ENCODE peak calls at places on chromosomes 1 and 21, in five cellular contexts. H is mesenchymal stem cell, T is H9, R is H1, P is trophoblast cell. A is an unnamed sample. For H3K79me1, the result is how much of the 10 kb centered on the place peaks cover.

GRCh38 chr21:19022978-19023377 is 619.4 kb upstream of the TMPRSS15 start:
- DNase-seq in H (no peak), T (no peak), R (no peak), P (no peak), A (no peak)

GRCh38 chr1:50332941-50333594 is 90.2 kb downstream of the DMRTA2 start:
- DNase-seq in H (peak), T (peak), R (peak), P (peak), A (peak)

GRCh38 chr1:215360021-215360420 is 207.1 kb upstream of the KCTD3 start:
- DNase-seq in H (no peak), T (no peak), R (no peak), P (no peak), A (no peak)

GRCh38 chr1:68188644-68189340 is 43.5 kb downstream of the WLS start:
- DNase-seq in H (peak), T (no peak), R (no peak), P (peak), A (no peak)

GRCh38 chr1:248858096-248858890 is 592 bp downstream of the ZNF692 start:
- DNase-seq in H (peak), T (peak), R (peak), P (peak), A (peak)

GRCh38 chr1:208213786-208214185 is 30.4 kb downstream of the PLXNA2 start:
- DNase-seq in H (no peak), T (no peak), R (no peak), P (no peak), A (no peak)

GRCh38 chr1:12339861-12340557 is 110.2 kb downstream of the VPS13D start:
- DNase-seq in H (no peak), T (no peak), R (no peak), P (no peak), A (no peak)

GRCh38 chr1:43783671-43784205 is 76.4 kb downstream of the ST3GAL3 start:
- DNase-seq in H (peak), T (no peak), R (no peak), P (peak), A (no peak)

GRCh38 chr1:150257624-150258274 is at the start of gene CA14:
- DNase-seq in H (peak), T (peak), R (peak), P (no peak), A (peak)

GRCh38 chr1:199685369-199685768 is 342.1 kb upstream of the NR5A2 start:
- DNase-seq in H (peak), T (no peak), R (no peak), P (peak), A (no peak)

GRCh38 chr1:72845342-72845741 is 563.0 kb upstream of the NEGR1 start:
- DNase-seq in H (peak), T (peak), R (no peak), P (peak), A (no peak)

GRCh38 chr1:183303901-183304300 is 114.3 kb downstream of the NMNAT2 start:
- DNase-seq in H (peak), T (no peak), R (no peak), P (peak), A (no peak)

GRCh38 chr1:201181726-201182125 is 8.9 kb upstream of the IGFN1 start:
- DNase-seq in H (no peak), T (no peak), R (no peak), P (no peak), A (no peak)

GRCh38 chr21:41671859-41672542 is 94.9 kb downstream of the RIPK4 start:
- DNase-seq in H (no peak), T (no peak), R (no peak), P (no peak), A (no peak)

GRCh38 chr1:113913887-113914664 is 8.9 kb downstream of the DCLRE1B start:
- DNase-seq in H (no peak), T (no peak), R (no peak), P (no peak), A (no peak)

DNA sequence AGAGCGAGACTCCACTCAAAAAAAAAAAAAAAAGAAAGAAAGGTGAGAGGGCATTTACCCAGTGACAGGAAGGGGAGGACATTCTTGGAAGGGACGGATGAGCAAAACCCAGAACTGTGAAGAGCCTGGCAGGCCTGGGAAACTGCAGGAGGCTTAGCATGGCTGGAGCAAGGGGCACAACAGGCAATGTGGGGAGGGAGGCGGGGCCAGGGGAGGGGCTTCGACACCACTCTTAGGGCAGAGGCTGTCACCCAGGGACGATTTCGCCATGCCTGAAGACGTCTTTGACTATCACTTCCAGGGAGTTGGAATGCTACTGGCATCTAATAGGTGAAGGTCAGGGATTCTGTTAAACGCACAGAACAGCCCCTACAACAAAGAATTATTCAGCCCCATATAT is 184.0 kb downstream of the HUNK start:
- DNase-seq in H (no peak), T (peak), R (no peak), P (peak), A (no peak)
- H3K79me1 ChIP-seq in H (under half), T (under half), R (under half), P (under half), A (under half)

GRCh38 chr1:36322085-36322785 is 1.2 kb downstream of the EVA1B start:
- DNase-seq in H (peak), T (peak), R (peak), P (no peak), A (no peak)
- H3K23ac ChIP-seq in H (peak), T (no peak), R (no peak), P (no peak), A (peak)

DNA sequence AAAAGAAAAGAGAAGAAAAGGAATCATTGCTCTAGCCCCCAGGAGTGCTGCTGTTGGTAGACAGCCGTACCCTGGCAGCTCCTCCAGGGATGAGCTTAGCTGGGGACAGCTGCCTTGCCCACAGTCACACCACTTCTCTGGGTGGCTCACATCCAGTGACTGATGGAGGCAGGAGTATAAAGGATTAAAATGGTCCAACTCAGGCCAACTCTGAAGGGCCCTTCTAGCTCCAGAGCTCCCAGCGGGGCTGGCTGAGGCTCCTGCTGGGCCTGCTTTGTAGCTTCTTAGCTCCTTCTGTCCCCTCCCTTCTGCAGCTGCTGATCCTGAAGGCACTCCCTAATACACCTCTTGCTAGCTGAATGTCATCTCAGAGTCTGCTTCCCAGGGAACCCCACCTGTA is 4.4 kb downstream of the CITED4 start:
- DNase-seq in H (no peak), T (no peak), R (no peak), P (no peak), A (no peak)
- H2BK12ac ChIP-seq in H (no peak), T (no peak), R (no peak), P (no peak), A (no peak)

GRCh38 chr1:1799716-1800115 is 21.4 kb upstream of the NADK start:
- DNase-seq in H (no peak), T (no peak), R (no peak), P (no peak), A (no peak)

GRCh38 chr1:1797731-1798341 is 19.6 kb upstream of the NADK start:
- DNase-seq in H (no peak), T (no peak), R (no peak), P (no peak), A (no peak)

GRCh38 chr1:1794999-1795398 is 16.7 kb upstream of the NADK start:
- DNase-seq in H (no peak), T (peak), R (no peak), P (no peak), A (no peak)

GRCh38 chr1:1793481-1794244 is 15.4 kb upstream of the NADK start:
- DNase-seq in H (no peak), T (no peak), R (no peak), P (no peak), A (no peak)

GRCh38 chr1:1796466-1796865 is 18.2 kb upstream of the NADK start:
- DNase-seq in H (no peak), T (no peak), R (no peak), P (no peak), A (no peak)
- H3K79me1 ChIP-seq in H (under half), T (under half), R (under half), P (under half), A (under half)

DNA sequence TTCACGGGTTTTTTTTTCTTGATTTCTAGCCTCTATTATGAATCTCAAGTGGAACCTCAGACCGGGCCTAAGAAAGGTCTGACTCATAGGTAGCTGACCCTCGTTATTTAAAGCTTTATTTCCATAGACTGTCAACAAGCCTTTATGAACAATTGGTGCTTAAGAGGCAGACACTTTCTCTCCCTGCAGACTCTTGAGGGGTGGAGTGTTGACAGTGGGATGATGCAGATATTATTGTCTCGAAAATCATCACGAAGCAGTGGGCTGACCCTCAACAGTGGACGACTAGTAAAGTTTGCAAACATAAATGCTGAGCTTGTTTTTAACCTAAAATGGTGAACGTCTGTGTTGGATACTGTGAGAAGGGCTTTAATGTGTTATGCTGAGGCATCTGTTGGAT is 1.8 kb downstream of the SFT2D2 start:
- DNase-seq in H (peak), T (no peak), R (no peak), P (no peak), A (no peak)
- H3K23ac ChIP-seq in H (no peak), T (no peak), R (no peak), P (no peak), A (no peak)

GRCh38 chr1:30776097-30777059 is 18.8 kb upstream of the LAPTM5 start:
- DNase-seq in H (no peak), T (no peak), R (no peak), P (no peak), A (no peak)

GRCh38 chr1:30773722-30774121 is 16.1 kb upstream of the LAPTM5 start:
- DNase-seq in H (no peak), T (no peak), R (no peak), P (no peak), A (no peak)

GRCh38 chr1:30774550-30775432 is 17.2 kb upstream of the LAPTM5 start:
- DNase-seq in H (no peak), T (no peak), R (no peak), P (no peak), A (no peak)

GRCh38 chr1:30777060-30777905 is 19.7 kb upstream of the LAPTM5 start:
- DNase-seq in H (no peak), T (no peak), R (no peak), P (no peak), A (no peak)

GRCh38 chr1:30775433-30775975 is 17.9 kb upstream of the LAPTM5 start:
- DNase-seq in H (no peak), T (no peak), R (no peak), P (no peak), A (no peak)
- H2BK12ac ChIP-seq in H (no peak), T (no peak), R (no peak), P (no peak), A (no peak)

A was measured in neuronal stem cell.